ENCODE peak calls at places on chromosome 16, in four cellular contexts. Z, B, V and L are unnamed samples. For H3K36me3 and H3K27me3, the result is how much of the 10 kb centered on the place peaks cover.

GRCh38 chr16:75012380-75013081 is 13.7 kb downstream of the ZNRF1 start:
- DNase-seq in Z (no peak), B (no peak), V (no peak), L (no peak)

GRCh38 chr16:15671530-15672117 is 21.6 kb downstream of the NDE1 start:
- DNase-seq in Z (no peak), B (no peak), V (no peak), L (no peak)

GRCh38 chr16:27177031-27177774 is 26.1 kb upstream of the KDM8 start:
- DNase-seq in B (no peak), Z (peak), V (no peak), L (no peak)

GRCh38 chr16:16073884-16074781 is 124.7 kb downstream of the ABCC1 start:
- DNase-seq in V (peak), B (peak), Z (peak), L (peak)

GRCh38 chr16:85670840-85671239 is 17.9 kb downstream of the GINS2 start:
- DNase-seq in V (no peak), Z (no peak), B (no peak), L (no peak)

GRCh38 chr16:49698416-49698815 is 157.5 kb downstream of the ZNF423 start:
- DNase-seq in B (no peak), Z (peak), V (peak), L (no peak)

GRCh38 chr16:7303677-7304200 is 28.9 kb upstream of the RBFOX1 start:
- DNase-seq in B (no peak), V (peak), Z (no peak), L (peak)

GRCh38 chr16:31451681-31452351 is 7.5 kb upstream of the ARMC5 start:
- DNase-seq in V (peak), B (no peak), Z (peak), L (peak)

GRCh38 chr16:2717360-2718263 is 2.4 kb downstream of the PRSS27 start:
- DNase-seq in B (no peak), Z (no peak), V (no peak), L (no peak)

GRCh38 chr16:81189100-81189664 is 49.3 kb upstream of the BCO1 start:
- DNase-seq in Z (peak), V (no peak), B (peak), L (no peak)

GRCh38 chr16:86470964-86471363 is 39.4 kb upstream of the FOXF1 start:
- DNase-seq in Z (no peak), B (no peak), V (no peak), L (no peak)

GRCh38 chr16:86294535-86294934 is 215.8 kb upstream of the FOXF1 start:
- DNase-seq in B (peak), V (no peak), Z (no peak), L (no peak)

GRCh38 chr16:74730049-74730683 is 29.5 kb upstream of the MLKL start:
- DNase-seq in B (peak), V (no peak), Z (peak), L (no peak)

GRCh38 chr16:21083729-21084268 is 66.8 kb downstream of the DNAH3 start:
- DNase-seq in Z (peak), B (peak), V (peak), L (peak)

GRCh38 chr16:80176114-80176513 is 364.7 kb upstream of the DYNLRB2 start:
- DNase-seq in V (no peak), B (no peak), Z (no peak), L (no peak)

GRCh38 chr16:89949756-89950155 is 1.2 kb downstream of the DEF8 start:
- DNase-seq in B (no peak), Z (no peak), V (no peak), L (no peak)

GRCh38 chr16:86536621-86537020 is 18.4 kb downstream of the MTHFSD start:
- DNase-seq in B (no peak), V (peak), Z (no peak), L (no peak)

GRCh38 chr16:30779596-30779995 is 7.4 kb downstream of the ZNF629 start:
- DNase-seq in B (no peak), Z (no peak), V (no peak), L (no peak)

GRCh38 chr16:31008154-31008950 is 2.1 kb downstream of the STX1B start:
- DNase-seq in Z (peak), B (no peak), V (no peak), L (peak)

GRCh38 chr16:3007957-3008748 is 4.6 kb upstream of the CLDN9 start:
- DNase-seq in B (no peak), V (peak), Z (no peak), L (peak)

GRCh38 chr16:5045499-5046115 is 11.9 kb upstream of the NAGPA start:
- DNase-seq in V (no peak), Z (no peak), B (no peak), L (peak)

GRCh38 chr16:27222499-27223225 is 19.3 kb downstream of the KDM8 start:
- DNase-seq in Z (peak), V (no peak), B (no peak), L (no peak)

GRCh38 chr16:30342751-30343490 is 12.2 kb downstream of the CD2BP2 start:
- DNase-seq in V (no peak), Z (no peak), B (no peak), L (no peak)

GRCh38 chr16:50909831-50910697 is 168.2 kb downstream of the CYLD start:
- DNase-seq in V (no peak), Z (no peak), B (no peak), L (no peak)

GRCh38 chr16:27252206-27252585 is 16.4 kb downstream of the NSMCE1 start:
- DNase-seq in B (no peak), V (no peak), Z (no peak), L (no peak)

GRCh38 chr16:68893710-68894705 is 50.7 kb downstream of the TANGO6 start:
- DNase-seq in B (no peak), V (peak), Z (peak), L (no peak)

GRCh38 chr16:50836121-50836541 is 94.2 kb downstream of the CYLD start:
- DNase-seq in B (no peak), V (peak), Z (no peak), L (no peak)

GRCh38 chr16:24988593-24989338 is 26.4 kb downstream of the ARHGAP17 start:
- DNase-seq in V (no peak), Z (peak), B (peak), L (no peak)

GRCh38 chr16:51431517-51432241 is 280.6 kb upstream of the SALL1 start:
- DNase-seq in Z (peak), B (no peak), V (no peak), L (no peak)

GRCh38 chr16:72846594-72846993 is 201.3 kb downstream of the ZFHX3 start:
- DNase-seq in V (no peak), Z (no peak), B (no peak), L (no peak)

GRCh38 chr16:47175152-47175551 is 31.4 kb upstream of the NETO2 start:
- DNase-seq in Z (no peak), V (no peak), B (no peak), L (no peak)

GRCh38 chr16:68857479-68857878 is 14.1 kb downstream of the TANGO6 start:
- DNase-seq in V (no peak), Z (no peak), B (no peak), L (no peak)

GRCh38 chr16:58280846-58281301 is 14.0 kb downstream of the PRSS54 start:
- DNase-seq in Z (peak), V (no peak), B (no peak), L (no peak)

GRCh38 chr16:81001330-81001729 is 5.4 kb downstream of the CMC2 start:
- DNase-seq in B (no peak), V (no peak), Z (no peak), L (no peak)

GRCh38 chr16:69301187-69301586 is 10.0 kb upstream of the VPS4A start:
- DNase-seq in Z (no peak), V (no peak), B (no peak), L (no peak)

GRCh38 chr16:49532243-49532870 is 158.8 kb downstream of the C16orf78 start:
- DNase-seq in Z (no peak), B (no peak), V (no peak), L (peak)

GRCh38 chr16:77273815-77274214 is 74.6 kb downstream of the SYCE1L start:
- DNase-seq in B (no peak), V (no peak), Z (peak), L (peak)

GRCh38 chr16:52597073-52597771 is 50.3 kb upstream of the TOX3 start:
- DNase-seq in B (no peak), V (no peak), Z (no peak), L (no peak)

GRCh38 chr16:52592778-52593177 is 45.8 kb upstream of the TOX3 start:
- DNase-seq in V (no peak), Z (no peak), B (no peak), L (no peak)

GRCh38 chr16:52586159-52586558 is 39.2 kb upstream of the TOX3 start:
- DNase-seq in V (no peak), Z (no peak), B (no peak), L (no peak)

GRCh38 chr16:52592216-52592592 is 45.3 kb upstream of the TOX3 start:
- DNase-seq in Z (no peak), B (no peak), V (no peak), L (no peak)

GRCh38 chr16:52591441-52592215 is 44.7 kb upstream of the TOX3 start:
- DNase-seq in Z (no peak), V (no peak), B (no peak), L (no peak)
- H3K4me3 ChIP-seq in Z (no peak), V (no peak), B (no peak), L (no peak)

GRCh38 chr16:84497836-84498610 is 6.4 kb downstream of the MEAK7 start:
- DNase-seq in B (no peak), V (peak), Z (no peak), L (no peak)

GRCh38 chr16:84497418-84497817 is 7.0 kb downstream of the MEAK7 start:
- DNase-seq in Z (no peak), B (no peak), V (peak), L (no peak)

GRCh38 chr16:84498859-84499620 is 5.4 kb downstream of the MEAK7 start:
- DNase-seq in V (no peak), B (no peak), Z (no peak), L (no peak)

GRCh38 chr16:84496991-84497390 is 7.5 kb downstream of the MEAK7 start:
- DNase-seq in B (no peak), Z (no peak), V (peak), L (no peak)

GRCh38 chr16:84495506-84495905 is 9.0 kb downstream of the MEAK7 start:
- DNase-seq in B (no peak), V (peak), Z (no peak), L (no peak)
- H3K36me3 ChIP-seq in B (under half), V (half or more), Z (under half), L (under half)

DNA sequence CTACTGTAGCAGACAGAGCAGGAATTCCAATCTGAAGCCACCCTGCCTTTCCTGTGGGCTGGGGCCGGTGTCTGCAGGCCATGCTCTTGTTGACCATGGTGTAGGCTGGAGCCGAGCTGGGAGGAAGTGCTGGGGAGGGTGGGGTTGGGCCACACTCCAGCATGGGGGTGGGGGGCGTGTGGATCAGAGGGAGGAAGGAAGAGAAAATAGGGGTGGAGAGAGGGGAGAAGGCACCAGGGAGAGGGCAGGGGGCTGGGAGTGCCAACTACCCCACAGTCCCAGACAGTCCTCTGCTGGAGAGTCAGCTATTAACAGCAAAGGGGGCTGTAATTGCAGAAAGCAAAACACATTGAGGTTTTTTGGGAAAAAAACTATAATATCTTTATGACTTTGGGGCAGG is 54.2 kb upstream of the JPH3 start:
- DNase-seq in Z (no peak), V (no peak), B (no peak), L (no peak)
- H3K27me3 ChIP-seq in Z (under half), V (under half), B (under half), L (under half)

DNA sequence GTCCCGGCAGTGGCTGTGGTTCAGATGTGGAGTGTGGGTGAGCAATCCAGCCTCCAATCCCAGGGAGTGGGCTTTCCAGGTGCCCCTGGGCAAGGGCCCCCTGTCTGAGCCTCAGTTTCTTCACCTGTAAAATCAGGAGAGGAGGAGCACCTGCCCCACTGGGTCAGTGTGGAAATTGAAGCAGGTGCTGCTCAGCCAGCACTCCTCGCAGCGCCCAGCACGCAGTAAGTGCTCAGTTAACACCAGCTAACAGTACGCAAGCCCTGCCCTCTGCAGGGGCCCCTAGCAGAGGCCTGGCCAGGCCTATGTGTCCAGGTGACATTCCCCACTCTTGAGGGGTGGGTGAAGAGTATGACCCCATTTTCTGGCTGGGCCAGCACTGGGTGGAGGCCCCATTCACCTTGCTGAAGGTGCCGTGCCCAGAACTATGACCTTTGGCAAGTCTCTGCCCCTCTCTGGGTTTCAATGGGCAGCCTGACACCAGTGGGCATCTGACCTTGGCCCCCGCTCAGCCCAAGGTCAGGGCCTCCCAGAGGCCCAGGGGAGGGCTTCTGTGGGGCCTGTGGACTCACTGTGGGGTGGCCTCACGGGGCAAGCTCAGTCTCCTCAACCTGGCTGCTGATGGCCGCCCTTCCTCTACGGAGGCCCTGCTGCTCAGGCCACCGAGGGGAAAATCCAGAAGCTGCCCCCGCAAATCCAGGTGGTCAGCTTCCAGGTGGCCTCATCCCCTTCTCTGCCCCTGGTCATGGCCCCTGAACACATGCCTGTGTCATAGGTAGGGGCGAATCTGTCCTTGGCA is 2.5 kb downstream of the MTSS2 start:
- DNase-seq in V (no peak), Z (no peak), B (no peak), L (no peak)
- H3K4me3 ChIP-seq in V (no peak), Z (peak), B (peak), L (no peak)

DNA sequence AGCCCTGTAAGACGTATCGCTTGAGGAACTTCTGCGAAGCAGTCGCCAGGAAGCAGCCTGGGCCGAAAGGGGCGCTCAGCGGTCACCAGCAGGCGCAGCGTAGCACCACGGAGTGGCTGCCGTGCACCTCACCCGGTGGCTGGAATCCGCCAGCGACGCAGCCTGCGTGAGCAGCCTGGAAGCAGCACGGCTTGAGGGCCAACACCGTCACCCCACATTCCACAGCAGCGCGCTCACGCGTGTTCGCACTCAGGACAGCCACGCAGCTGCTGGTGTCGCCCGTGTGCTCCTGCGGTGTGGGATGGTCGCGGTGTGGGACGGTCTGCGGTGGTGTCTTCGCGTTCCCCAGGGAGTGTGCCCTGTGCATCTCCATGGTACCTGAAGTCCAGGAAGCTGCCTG is 9.6 kb downstream of the UBE2I start:
- DNase-seq in B (no peak), V (no peak), Z (no peak), L (no peak)
- H3K36me3 ChIP-seq in B (under half), V (half or more), Z (half or more), L (half or more)

GRCh38 chr16:67164599-67165061 is at the start of gene HSF4:
- DNase-seq in Z (no peak), V (peak), B (no peak), L (peak)

GRCh38 chr16:67163164-67163902 is 1.2 kb upstream of the HSF4 start:
- DNase-seq in Z (peak), V (peak), B (no peak), L (peak)

GRCh38 chr16:67162439-67163163 is 1.9 kb upstream of the HSF4 start:
- DNase-seq in V (no peak), B (no peak), Z (peak), L (peak)

GRCh38 chr16:67165121-67166034 is 833 bp downstream of the HSF4 start:
- DNase-seq in Z (peak), B (no peak), V (peak), L (peak)

GRCh38 chr16:67163903-67164558 is 514 bp upstream of the HSF4 start:
- DNase-seq in V (peak), B (no peak), Z (no peak), L (peak)
- H3K27me3 ChIP-seq in V (half or more), B (half or more), Z (under half), L (half or more)

DNA sequence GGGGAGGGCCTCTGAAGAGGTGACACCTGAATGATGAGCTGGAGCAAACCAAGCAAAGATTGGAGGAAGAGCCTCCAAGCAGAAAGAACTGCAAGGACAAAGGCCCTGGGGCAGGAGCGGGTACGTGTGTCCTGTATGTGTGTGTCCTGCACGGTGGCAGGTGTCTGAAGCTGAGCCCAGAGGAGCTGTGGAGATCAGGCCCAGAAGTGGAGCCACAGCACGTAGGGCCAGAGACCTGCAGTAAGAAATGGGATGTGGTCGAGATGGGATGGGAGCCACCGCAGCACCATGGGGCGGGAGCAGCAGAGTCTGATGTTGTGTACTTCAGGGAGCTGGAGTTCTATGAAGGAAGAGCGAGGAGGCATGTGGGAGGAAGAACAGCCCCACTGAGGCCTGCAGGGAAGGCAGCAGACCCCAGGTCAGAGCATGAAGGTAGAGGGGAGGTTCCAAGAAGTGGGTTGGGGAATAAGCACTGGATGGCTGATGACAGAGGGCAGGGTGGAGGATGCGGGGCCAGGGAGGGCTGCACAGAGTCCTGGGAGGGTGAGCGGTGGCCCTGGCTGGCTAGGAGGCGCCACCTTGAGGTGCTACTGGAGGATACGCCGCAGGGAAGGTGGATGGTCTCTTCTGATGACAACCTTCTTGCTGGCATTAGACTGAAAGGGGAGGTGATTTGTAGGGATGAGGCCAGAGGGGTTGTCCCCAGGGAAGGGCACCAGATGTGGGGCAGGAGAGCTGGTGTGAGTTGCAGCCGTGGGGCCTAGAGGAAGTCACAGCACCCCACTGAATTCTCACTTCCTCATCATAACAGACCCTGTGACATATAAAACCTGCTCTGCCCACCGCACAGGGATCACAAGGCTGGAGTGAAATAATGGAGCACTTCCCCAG is 10.6 kb upstream of the CETP start:
- DNase-seq in B (peak), Z (peak), V (peak), L (peak)
- H3K4me3 ChIP-seq in B (no peak), Z (no peak), V (no peak), L (no peak)

DNA sequence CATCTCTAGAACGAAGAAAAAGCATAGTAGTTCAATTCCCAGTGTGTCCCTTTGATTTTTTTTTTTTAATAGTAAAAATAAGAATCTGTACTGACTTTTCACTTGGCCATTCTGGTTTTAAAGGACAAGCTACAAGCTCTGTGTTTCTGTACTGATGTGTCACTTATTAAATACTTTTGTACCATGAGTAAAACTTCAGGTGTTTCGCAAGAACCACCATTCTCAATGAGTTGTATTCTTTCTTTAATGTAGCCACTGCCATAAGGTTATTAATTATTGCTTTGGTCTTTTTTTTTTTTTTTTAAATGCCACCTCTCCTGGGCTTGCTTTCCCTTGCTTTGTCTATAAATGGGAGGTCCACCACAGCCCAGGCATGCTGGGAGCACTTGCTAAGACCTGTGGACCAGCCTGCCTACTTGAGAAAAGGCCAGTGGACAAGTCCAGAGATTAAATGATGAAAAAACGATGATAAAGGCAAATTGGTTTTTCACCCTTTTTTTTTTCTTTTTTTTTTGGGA is 8.4 kb downstream of the ARL2BP start:
- DNase-seq in V (no peak), B (no peak), Z (no peak), L (no peak)
- H3K36me3 ChIP-seq in V (half or more), B (under half), Z (under half), L (under half)